ENCODE peak calls at places on chromosome 14, in four cellular contexts. Z is uterus, G is neural progenitor cell, S is psoas muscle. Y is an unnamed sample.

GRCh38 chr14:58898655-58899316 is 261.0 kb downstream of the DACT1 start:
- DNase-seq in Z (no peak), G (no peak), S (no peak), Y (no peak)

GRCh38 chr14:101087614-101088394 is 184.3 kb upstream of the RTL1 start:
- DNase-seq in Z (no peak), G (no peak), S (no peak), Y (no peak)

GRCh38 chr14:92591346-92591745 is 77.8 kb downstream of the RIN3 start:
- DNase-seq in Z (no peak), G (no peak), S (no peak), Y (no peak)

GRCh38 chr14:104223101-104223809 is 84.9 kb downstream of the KIF26A start:
- DNase-seq in Z (no peak), G (no peak), S (peak; percentile 46), Y (no peak)

GRCh38 chr14:21486640-21487087 is 9.7 kb downstream of the TOX4 start:
- DNase-seq in Z (no peak), G (no peak), S (no peak), Y (no peak)

GRCh38 chr14:58428011-58428807 is 690 bp downstream of the KIAA0586 start:
- DNase-seq in Z (no peak), G (peak; percentile 51), S (no peak), Y (no peak)

GRCh38 chr14:75723716-75724115 is 62.7 kb downstream of the TTLL5 start:
- DNase-seq in Z (no peak), G (no peak), S (no peak), Y (no peak)

GRCh38 chr14:99718811-99719192 is 34.7 kb downstream of the CYP46A1 start:
- DNase-seq in Z (no peak), G (no peak), S (no peak), Y (no peak)

GRCh38 chr14:89435527-89436273 is 18.7 kb upstream of the FOXN3 start:
- DNase-seq in Z (no peak), G (no peak), S (no peak), Y (no peak)

GRCh38 chr14:28152453-28153044 is 614.0 kb upstream of the FOXG1 start:
- DNase-seq in Z (no peak), G (no peak), S (no peak), Y (no peak)

GRCh38 chr14:57943038-57943437 is 77.1 kb upstream of the SLC35F4 start:
- DNase-seq in Z (no peak), G (no peak), S (no peak), Y (no peak)

GRCh38 chr14:105364100-105364708 is 34.1 kb upstream of the TEX22 start:
- DNase-seq in Z (no peak), G (no peak), S (no peak), Y (no peak)

GRCh38 chr14:101116486-101117130 is 213.1 kb upstream of the RTL1 start:
- DNase-seq in Z (no peak), G (no peak), S (no peak), Y (no peak)

GRCh38 chr14:91258021-91258618 is 13.6 kb upstream of the GPR68 start:
- DNase-seq in Z (peak; percentile 56), G (no peak), S (peak; percentile 63), Y (no peak)

GRCh38 chr14:101223147-101223546 is 319.6 kb upstream of the RTL1 start:
- DNase-seq in Z (no peak), G (peak; percentile 76), S (no peak), Y (no peak)

GRCh38 chr14:86654558-86655184 is 1124.7 kb downstream of the FLRT2 start:
- DNase-seq in Z (peak; percentile 23), G (peak; percentile 81), S (no peak), Y (no peak)

GRCh38 chr14:105317546-105317945 is 3.0 kb downstream of the PACS2 start:
- DNase-seq in Z (no peak), G (no peak), S (peak; percentile 49), Y (no peak)

GRCh38 chr14:79861111-79861510 is 350.2 kb downstream of the DIO2 start:
- DNase-seq in Z (no peak), G (no peak), S (no peak), Y (no peak)

GRCh38 chr14:63210812-63211211 is 6.6 kb downstream of the RHOJ start:
- DNase-seq in Z (no peak), G (no peak), S (no peak), Y (no peak)

GRCh38 chr14:98957211-98958047 is 314.6 kb downstream of the BCL11B start:
- DNase-seq in Z (peak; percentile 69), G (no peak), S (peak; percentile 72), Y (peak; percentile 43)

GRCh38 chr14:77088219-77088618 is 9.8 kb upstream of the CIPC start:
- DNase-seq in Z (no peak), G (peak; percentile 49), S (no peak), Y (no peak)

GRCh38 chr14:70416322-70416716 is 571 bp downstream of the SYNJ2BP start:
- DNase-seq in Z (no peak), G (no peak), S (no peak), Y (no peak)

DNA sequence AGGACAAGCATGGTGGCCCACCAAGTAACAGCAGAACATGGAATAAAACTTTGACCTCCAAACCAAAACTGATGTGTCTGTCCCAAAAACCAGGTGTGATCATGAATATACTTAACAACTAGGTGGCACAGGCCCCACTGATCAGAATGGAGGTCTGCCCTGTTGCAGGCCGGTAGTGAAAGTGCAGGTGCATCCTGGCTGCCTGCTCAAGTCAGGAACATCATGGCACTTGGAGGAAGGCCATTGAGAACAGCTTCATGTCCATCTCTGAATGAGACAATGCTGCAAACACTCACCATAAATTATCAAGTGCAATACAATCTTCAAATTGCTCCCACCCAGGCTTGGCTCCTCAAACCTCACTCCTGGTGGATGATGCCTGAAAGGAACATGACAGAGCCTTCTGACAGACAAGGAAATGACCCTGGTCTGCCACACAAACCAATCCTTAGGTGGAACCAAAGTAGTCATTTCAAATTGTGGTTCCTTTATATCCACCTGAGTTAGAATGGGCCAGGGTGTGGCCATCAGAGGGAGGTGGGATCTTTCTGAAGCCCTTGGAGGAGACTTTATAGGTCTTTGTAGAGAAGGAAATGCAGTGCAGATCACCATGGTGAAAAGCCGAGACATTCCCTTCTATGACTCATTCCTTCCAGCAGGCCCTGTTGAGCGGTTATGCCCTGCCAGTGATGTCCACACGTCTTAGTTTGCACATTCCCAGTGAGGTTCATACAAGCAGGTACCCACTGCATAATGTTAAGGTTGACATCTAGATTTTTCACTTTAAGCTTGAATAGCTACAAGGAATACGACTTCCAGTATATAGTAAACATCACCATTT is 36.0 kb downstream of the EGLN3 start:
- DNase-seq in Z (no peak), G (no peak), S (no peak), Y (no peak)
- H3K4me3 ChIP-seq in Z (no peak overlapping the region), G (no peak overlapping the region), S (no peak overlapping the region), Y (no peak overlapping the region)

GRCh38 chr14:55802986-55803431 is 223.0 kb downstream of the KTN1 start:
- DNase-seq in Z (no peak), G (no peak), S (no peak), Y (no peak)
- TF ChIP-seq CTCF in Z (no peak), G (no peak), S (no peak), Y (no peak)

GRCh38 chr14:68145036-68145435 is 325.5 kb downstream of the RAD51B start:
- DNase-seq in Z (no peak), G (no peak), S (no peak), Y (no peak)

GRCh38 chr14:68145539-68145938 is 326.0 kb downstream of the RAD51B start:
- DNase-seq in Z (no peak), G (no peak), S (no peak), Y (no peak)

GRCh38 chr14:68143341-68143807 is 323.8 kb downstream of the RAD51B start:
- DNase-seq in Z (peak; percentile 86), G (no peak), S (peak; percentile 81), Y (no peak)

GRCh38 chr14:68141531-68142088 is 322.0 kb downstream of the RAD51B start:
- DNase-seq in Z (no peak), G (no peak), S (no peak), Y (no peak)

GRCh38 chr14:68144051-68144681 is 324.6 kb downstream of the RAD51B start:
- DNase-seq in Z (peak; percentile 68), G (no peak), S (peak; percentile 49), Y (no peak)
- H3K4me1 ChIP-seq in Z (peaks cover 36% of the 10 kb centered on the region), G (peaks cover 23% of the 10 kb centered on the region), S (peaks cover 82% of the 10 kb centered on the region), Y (peaks cover 33% of the 10 kb centered on the region)

GRCh38 chr14:22509036-22509709 is 79.9 kb downstream of the DAD1 start:
- DNase-seq in Z (no peak), G (no peak), S (no peak), Y (no peak)

GRCh38 chr14:22512106-22512814 is 76.8 kb downstream of the DAD1 start:
- DNase-seq in Z (no peak), G (no peak), S (no peak), Y (no peak)

GRCh38 chr14:22509751-22510300 is 79.2 kb downstream of the DAD1 start:
- DNase-seq in Z (no peak), G (peak; percentile 19), S (no peak), Y (no peak)

GRCh38 chr14:22508662-22509035 is 80.4 kb downstream of the DAD1 start:
- DNase-seq in Z (no peak), G (peak; percentile 16), S (no peak), Y (no peak)

DNA sequence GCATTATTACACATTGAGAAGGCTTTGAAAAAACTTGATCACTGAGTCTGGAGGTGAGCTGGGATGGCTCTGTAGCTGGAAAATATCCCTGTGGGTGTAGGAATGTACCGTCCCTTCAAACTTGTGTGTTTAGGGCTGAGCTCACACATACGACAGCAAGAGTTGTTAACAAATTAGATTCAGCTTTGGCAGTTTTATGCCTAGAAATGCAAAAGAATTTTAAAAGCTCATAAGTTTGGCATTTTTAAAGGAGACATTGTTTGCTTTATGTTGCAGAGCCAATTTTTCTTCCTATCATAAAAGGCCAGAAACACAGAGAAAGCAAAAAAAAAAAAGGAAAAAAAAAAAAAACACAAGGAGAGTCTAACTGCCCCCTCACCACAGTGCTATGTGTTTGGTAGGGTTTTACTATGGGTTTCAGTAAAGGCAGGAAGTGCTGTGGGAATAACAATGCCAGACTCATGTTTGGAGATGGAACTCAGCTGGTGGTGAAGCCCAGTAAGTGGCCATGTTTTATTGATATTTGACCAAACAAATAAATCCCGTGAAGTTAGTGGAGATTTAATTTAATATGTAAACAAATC is 78.4 kb downstream of the DAD1 start:
- DNase-seq in Z (no peak), G (no peak), S (no peak), Y (no peak)
- H3K4me3 ChIP-seq in Z (no peak overlapping the region), G (no peak overlapping the region), S (no peak overlapping the region), Y (no peak overlapping the region)

GRCh38 chr14:65966188-65966587 is 520.0 kb upstream of the CCDC196 start:
- DNase-seq in Z (no peak), G (no peak), S (no peak), Y (no peak)
- TF ChIP-seq CTCF in Z (no peak), G (no peak), S (no peak), Y (no peak)

GRCh38 chr14:68549966-68550705 is 242.7 kb downstream of the ZFP36L1 start:
- DNase-seq in Z (no peak), G (no peak), S (no peak), Y (no peak)

GRCh38 chr14:68547305-68548193 is 245.3 kb downstream of the ZFP36L1 start:
- DNase-seq in Z (peak; percentile 86), G (no peak), S (peak; percentile 73), Y (peak; percentile 81)

GRCh38 chr14:68551045-68551683 is 241.7 kb downstream of the ZFP36L1 start:
- DNase-seq in Z (no peak), G (no peak), S (no peak), Y (no peak)

GRCh38 chr14:68548194-68549056 is 244.4 kb downstream of the ZFP36L1 start:
- DNase-seq in Z (peak; percentile 95), G (peak; percentile 68), S (peak; percentile 90), Y (peak; percentile 88)

GRCh38 chr14:68549057-68549421 is 243.8 kb downstream of the ZFP36L1 start:
- DNase-seq in Z (no peak), G (no peak), S (no peak), Y (no peak)
- H3K4me1 ChIP-seq in Z (peaks cover 42% of the 10 kb centered on the region), G (peaks cover 34% of the 10 kb centered on the region), S (peaks cover 81% of the 10 kb centered on the region), Y (peaks cover 60% of the 10 kb centered on the region)

Y was measured in thoracic aorta.